ENCODE peak calls at places on chromosomes 4 and X, in five cellular contexts. X is H1, V is lower leg skin, N is heart left ventricle, Z is foreskin keratinocyte. J is an unnamed sample.

GRCh38 chr4:128549636-128550035 is 259.9 kb upstream of the JADE1 start:
- DNase-seq in V (no peak), Z (no peak), X (no peak), N (no peak), J (no peak)

GRCh38 chrX:110417128-110417527 is 58.5 kb downstream of the RTL9 start:
- DNase-seq in V (no peak), X (no peak), N (no peak), Z (no peak), J (no peak)

GRCh38 chrX:72301781-72302180 is 3.9 kb downstream of the CITED1 start:
- DNase-seq in Z (no peak), X (no peak), V (no peak), N (no peak), J (no peak)

GRCh38 chr4:109989618-109990017 is 76.9 kb downstream of the EGF start:
- DNase-seq in N (no peak), X (no peak), V (no peak), Z (peak), J (no peak)

GRCh38 chr4:110586137-110586850 is 36.6 kb downstream of the PITX2 start:
- DNase-seq in Z (peak), N (no peak), X (no peak), V (no peak), J (peak)

GRCh38 chr4:151561551-151562256 is 152.7 kb downstream of the FHIP1A start:
- DNase-seq in Z (no peak), V (no peak), X (no peak), N (no peak), J (no peak)

GRCh38 chr4:169618286-169618685 is 2.1 kb upstream of the CLCN3 start:
- DNase-seq in N (no peak), Z (no peak), X (no peak), V (no peak), J (no peak)

GRCh38 chrX:16946361-16946964 is at the start of gene REPS2:
- DNase-seq in V (peak), X (peak), N (peak), Z (peak), J (peak)

GRCh38 chr4:143882892-143883291 is 22.5 kb downstream of the GYPE start:
- DNase-seq in V (no peak), Z (no peak), X (no peak), N (no peak), J (no peak)

GRCh38 chrX:21993265-21993664 is 38.9 kb upstream of the PHEX start:
- DNase-seq in X (no peak), N (peak), Z (no peak), V (no peak), J (no peak)

GRCh38 chr4:166091146-166091545 is 218.1 kb downstream of the TLL1 start:
- DNase-seq in Z (no peak), N (no peak), X (no peak), V (no peak), J (peak)

GRCh38 chrX:125765347-125765746 is 400.7 kb downstream of the DCAF12L2 start:
- DNase-seq in N (no peak), Z (no peak), X (no peak), V (no peak), J (no peak)

DNA sequence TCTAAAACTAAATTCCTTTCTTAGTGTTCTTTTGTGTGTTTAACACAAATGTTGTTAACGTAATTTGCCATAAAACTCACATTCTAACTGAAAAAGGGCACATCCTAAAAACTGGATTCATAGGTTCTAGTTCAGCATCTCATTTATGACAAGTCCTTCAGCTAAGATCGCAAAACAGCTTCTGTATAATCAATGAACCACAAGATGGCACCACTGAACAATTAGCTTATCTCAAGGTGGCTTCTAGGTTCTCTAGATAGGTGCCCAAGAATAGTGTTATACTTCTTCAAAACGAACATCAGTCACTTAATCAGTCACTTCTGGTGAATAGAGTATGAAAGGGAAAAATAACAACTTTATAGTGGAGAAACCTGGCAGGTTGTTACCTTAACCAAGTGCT is 54.3 kb downstream of the NRK start:
- DNase-seq in N (no peak), X (no peak), V (no peak), Z (no peak), J (peak)
- TF ChIP-seq CTCF in N (no peak), X (no peak), V (no peak), Z (peak), J (peak)

DNA sequence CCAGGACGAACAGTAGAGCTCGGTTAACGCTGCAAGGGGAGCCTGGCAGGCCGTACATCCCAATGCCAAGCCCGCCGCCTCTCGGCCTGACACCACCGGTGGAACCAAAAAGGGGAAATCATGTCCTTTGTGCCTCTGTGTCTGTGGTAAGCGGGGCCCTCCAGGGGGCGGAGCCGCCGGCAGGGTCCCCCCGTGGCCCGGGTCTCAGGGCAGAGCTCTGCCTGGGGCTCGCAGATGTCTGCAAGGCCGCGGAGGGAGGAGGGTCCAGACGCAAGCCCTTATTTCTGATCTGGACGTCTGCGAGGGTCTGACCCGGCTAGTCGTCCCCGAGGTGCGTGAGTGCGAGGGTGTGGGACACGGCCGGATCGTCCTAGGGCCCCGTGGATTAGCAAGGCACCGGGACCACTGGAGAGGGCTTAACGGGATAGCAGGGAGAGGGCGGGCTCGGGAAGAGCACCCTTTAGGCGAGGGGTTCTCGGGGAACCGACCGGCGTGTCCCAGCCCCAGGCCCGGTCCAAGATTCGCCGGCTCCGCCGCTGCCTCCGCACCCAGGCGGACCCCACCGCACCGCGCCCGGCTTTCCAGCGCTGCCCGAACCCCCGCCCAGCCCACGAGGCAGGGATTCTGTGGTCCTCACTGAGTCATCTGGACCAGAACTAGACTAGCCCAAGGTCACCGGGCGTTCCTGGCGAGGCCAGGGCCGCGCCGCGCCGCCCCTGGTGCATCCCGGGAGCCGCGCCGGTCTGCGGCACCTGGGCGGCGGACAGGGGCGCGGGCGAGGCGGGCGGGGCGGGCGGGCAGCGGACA is 858 bp upstream of the FAM193A start:
- DNase-seq in N (peak), Z (no peak), X (no peak), V (peak), J (peak)
- TF ChIP-seq CTCF in N (no peak), Z (peak), X (peak), V (no peak), J (no peak)

DNA sequence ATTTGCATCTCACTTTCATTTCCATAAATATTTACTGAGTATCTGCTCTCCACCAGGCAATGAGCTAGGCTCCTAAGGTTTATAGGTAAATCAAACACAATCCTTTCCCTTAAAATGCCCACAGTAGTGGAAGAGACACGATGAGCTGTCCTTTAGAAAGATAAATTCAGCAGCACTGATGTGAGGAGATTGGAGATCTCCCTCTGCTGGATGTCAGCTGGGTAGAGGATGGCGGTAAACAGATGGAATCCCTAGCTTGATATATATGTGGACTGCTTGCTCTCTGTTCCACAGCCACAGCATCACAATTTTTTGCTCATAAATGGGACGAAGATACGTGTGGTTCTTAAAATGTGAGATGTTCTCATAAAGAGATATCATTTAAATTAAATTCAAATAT is 216.4 kb upstream of the RASGEF1B start:
- DNase-seq in Z (peak), X (no peak), N (no peak), V (no peak), J (peak)
- TF ChIP-seq CTCF in Z (peak), X (no peak), N (no peak), V (no peak), J (peak)

DNA sequence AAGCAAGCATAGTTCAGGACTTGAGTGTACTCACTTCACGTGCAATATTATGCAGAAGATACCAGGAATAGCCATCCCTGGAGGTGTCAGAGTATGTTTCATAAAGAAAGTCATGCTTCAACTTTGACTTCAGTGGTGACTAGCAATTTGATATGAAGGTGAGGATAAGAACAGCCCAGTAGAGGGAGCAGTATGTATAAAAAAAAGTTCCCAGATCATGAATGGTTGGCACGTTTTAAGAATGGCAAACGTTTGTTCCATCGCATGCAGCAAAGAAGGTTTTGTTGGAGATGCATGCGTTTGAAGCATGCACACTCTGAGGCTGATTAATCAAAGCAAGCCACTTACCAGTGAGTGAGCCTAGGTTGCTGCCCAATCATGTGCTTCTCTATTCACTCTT is 33.5 kb upstream of the SLITRK4 start:
- DNase-seq in X (no peak), Z (no peak), N (no peak), V (no peak), J (peak)
- TF ChIP-seq CTCF in X (no peak), Z (no peak), N (no peak), V (no peak), J (peak)

DNA sequence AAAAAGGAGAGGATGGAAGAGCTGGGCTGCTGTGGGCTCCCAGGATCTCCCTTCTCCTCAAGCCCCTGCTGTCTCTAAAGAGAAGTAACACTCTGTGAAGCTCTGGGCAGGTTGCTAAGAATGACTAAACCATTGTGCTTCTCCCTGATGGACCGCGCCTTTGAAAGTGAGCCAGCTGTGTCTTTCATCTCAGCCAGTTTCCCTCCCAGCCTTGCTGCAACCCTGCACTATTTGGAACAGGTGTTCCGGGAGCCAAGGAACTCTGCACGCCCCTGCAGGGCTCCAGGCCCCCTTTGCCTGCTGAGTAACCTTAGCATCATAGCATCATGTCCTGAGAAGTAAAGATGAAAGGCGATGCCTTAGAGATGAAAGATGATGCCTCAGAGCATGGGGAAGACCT is 39.7 kb downstream of the SMIM20 start:
- DNase-seq in Z (peak), X (no peak), N (no peak), V (no peak), J (no peak)
- TF ChIP-seq CTCF in Z (peak), X (no peak), N (no peak), V (no peak), J (no peak)

DNA sequence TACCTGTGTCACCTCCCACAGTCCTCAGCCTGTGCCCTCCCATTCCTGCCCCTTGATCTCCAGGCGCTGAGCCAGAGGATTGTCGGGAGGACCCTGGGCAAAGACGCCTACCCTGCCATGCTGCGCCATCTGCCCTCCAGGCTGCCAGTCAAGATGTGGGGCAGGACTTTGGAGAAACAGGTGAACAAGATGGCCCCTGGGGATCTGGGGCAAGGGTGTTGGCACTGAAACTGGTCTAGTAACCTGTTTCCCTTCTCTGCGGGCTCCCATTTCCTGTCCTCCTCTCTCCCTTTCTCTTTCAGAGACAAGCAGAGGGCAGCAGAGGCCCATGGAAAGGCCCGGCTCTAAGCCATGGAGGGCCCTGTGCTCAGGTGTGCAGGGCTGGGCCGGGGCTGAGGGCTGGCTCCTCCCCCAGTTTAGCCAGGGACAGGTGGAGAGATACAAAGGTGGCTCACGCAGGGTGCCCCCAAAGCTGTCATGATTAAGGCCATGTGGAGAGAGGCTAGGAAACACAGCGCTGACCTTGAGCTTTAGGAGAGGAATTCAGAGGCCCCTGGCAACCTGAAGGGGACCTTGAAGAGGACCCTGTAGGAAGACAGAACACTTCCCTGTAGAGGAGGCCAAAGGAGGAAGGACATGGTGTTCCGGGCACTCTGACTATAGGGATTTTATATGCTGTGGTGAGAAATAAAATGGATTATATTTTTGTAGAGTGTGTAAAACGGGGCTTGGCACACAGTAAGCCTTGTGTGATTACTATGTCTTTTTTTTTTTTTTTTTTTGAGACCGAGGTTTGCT is at the start of gene GLOD5:
- DNase-seq in N (no peak), Z (peak), X (peak), V (no peak), J (peak)
- TF ChIP-seq CTCF in N (no peak), Z (peak), X (peak), V (no peak), J (peak)